ENCODE peak calls at places on chromosomes 7 and 10, in seven cellular contexts. K, O, G, P, A, L and H are unnamed samples.

GRCh38 chr7:111587126-111587525 is 24.8 kb upstream of the IMMP2L start:
- DNase-seq in A (no peak), L (no peak), G (no peak), K (no peak), O (no peak), P (no peak), H (no peak)

GRCh38 chr7:30395676-30396075 is 82.9 kb downstream of the NOD1 start:
- DNase-seq in P (no peak), L (no peak), A (no peak), K (no peak), G (no peak), O (no peak), H (no peak)

GRCh38 chr7:125119559-125120115 is 190.0 kb upstream of the POT1 start:
- DNase-seq in P (no peak), G (no peak), L (no peak), O (no peak), K (no peak), A (no peak), H (no peak)

GRCh38 chr10:92068900-92069299 is 145.3 kb downstream of the BTAF1 start:
- DNase-seq in G (no peak), L (no peak), O (no peak), A (no peak), K (no peak), P (no peak), H (peak)

GRCh38 chr7:836429-836828 is 4.2 kb downstream of the SUN1 start:
- DNase-seq in A (peak), G (no peak), P (no peak), L (peak), K (no peak), O (no peak), H (peak)

GRCh38 chr7:132116369-132116768 is 459.9 kb downstream of the PLXNA4 start:
- DNase-seq in O (no peak), L (no peak), K (no peak), G (no peak), A (no peak), P (peak), H (no peak)

GRCh38 chr7:107387077-107387476 is 82.8 kb upstream of the GPR22 start:
- DNase-seq in O (peak), P (no peak), A (no peak), L (peak), K (no peak), G (peak), H (no peak)

GRCh38 chr7:2609001-2609411 is 22.8 kb upstream of the TTYH3 start:
- DNase-seq in P (no peak), K (no peak), O (no peak), G (no peak), A (no peak), L (peak), H (peak)

GRCh38 chr10:122143238-122143841 is 127.8 kb upstream of the BTBD16 start:
- DNase-seq in A (no peak), O (no peak), P (peak), G (no peak), K (peak), L (no peak), H (no peak)

GRCh38 chr7:6642861-6643640 is 5.9 kb downstream of the ZNF316 start:
- DNase-seq in O (peak), G (no peak), P (no peak), K (no peak), L (no peak), A (no peak), H (no peak)

GRCh38 chr7:118082506-118082905 is 101.5 kb upstream of the LSM8 start:
- DNase-seq in G (no peak), L (no peak), O (no peak), P (no peak), A (no peak), K (no peak), H (no peak)